ENCODE peak calls at places on chromosomes 13 and 19, in seven cellular contexts. T is T-helper 2 cell; D is CD4-positive, CD25-positive, alpha-beta regulatory T cell; S is PC-9; X is activated B cell treated with CpG ODN at 0.5 μM for 24 hours; V is stimulated activated CD8-positive, alpha-beta memory T cell treated with anti-CD3 and anti-CD28 coated beads, Interleukin-4, amount 100 ng/mL, for 24 hours; B is HFFc6. I is an unnamed sample.

GRCh38 chr13:39455534-39456175 is 147.3 kb downstream of the LHFPL6 start:
- DNase-seq in T (no peak), V (no peak), S (no peak), B (no peak), X (no peak), D (no peak), I (no peak)

GRCh38 chr13:48829536-48829935 is 146.2 kb upstream of the FNDC3A start:
- DNase-seq in S (no peak), D (peak), V (no peak), T (no peak), B (no peak), X (no peak), I (no peak)

GRCh38 chr13:23701646-23702045 is 131.4 kb downstream of the TNFRSF19 start:
- DNase-seq in S (no peak), V (no peak), T (no peak), D (no peak), B (no peak), X (no peak), I (no peak)

GRCh38 chr13:41411060-41411459 is 46.3 kb upstream of the RGCC start:
- DNase-seq in S (no peak), D (no peak), T (no peak), V (no peak), X (no peak), B (no peak), I (no peak)

GRCh38 chr19:45010306-45010705 is 9.0 kb downstream of the RELB start:
- DNase-seq in X (no peak), S (no peak), V (no peak), D (no peak), T (no peak), B (no peak), I (no peak)

GRCh38 chr13:99230991-99231390 is 27.2 kb downstream of the GPR18 start:
- DNase-seq in D (no peak), T (no peak), S (peak), V (no peak), B (no peak), X (no peak), I (no peak)

GRCh38 chr19:49196527-49197240 is 39.1 kb downstream of the TRPM4 start:
- DNase-seq in D (no peak), B (no peak), X (no peak), S (no peak), V (no peak), T (no peak), I (no peak)

GRCh38 chr19:30439271-30439750 is 67.1 kb downstream of the ZNF536 start:
- DNase-seq in X (no peak), V (no peak), B (no peak), D (no peak), T (no peak), S (no peak), I (no peak)

GRCh38 chr13:99174533-99175100 is 26.0 kb upstream of the UBAC2 start:
- DNase-seq in X (no peak), B (no peak), S (no peak), V (no peak), T (no peak), D (no peak), I (no peak)

GRCh38 chr13:59236309-59236939 is 927.3 kb downstream of the DIAPH3 start:
- DNase-seq in S (no peak), B (no peak), X (no peak), D (no peak), T (no peak), V (no peak), I (no peak)

GRCh38 chr13:46341112-46341711 is 45.8 kb downstream of the RUBCNL start:
- DNase-seq in S (no peak), D (no peak), T (no peak), V (no peak), B (peak), X (no peak), I (peak)

GRCh38 chr19:49205114-49205513 is 47.5 kb downstream of the TRPM4 start:
- DNase-seq in B (no peak), T (no peak), V (no peak), D (no peak), S (no peak), X (no peak), I (no peak)

GRCh38 chr13:104008571-104009435 is 942.6 kb upstream of the SLC10A2 start:
- DNase-seq in S (no peak), T (no peak), D (no peak), X (no peak), V (no peak), B (no peak), I (no peak)

GRCh38 chr13:110236831-110237261 is 70.1 kb downstream of the COL4A1 start:
- DNase-seq in B (no peak), T (no peak), D (no peak), V (no peak), X (no peak), S (no peak), I (no peak)

GRCh38 chr13:80339841-80340642 is 884 bp downstream of the SPRY2 start:
- DNase-seq in X (peak), B (peak), V (no peak), S (no peak), D (no peak), T (no peak), I (no peak)

I was measured in stimulated activated CD4-positive, alpha-beta T cell treated with anti-CD3 and anti-CD28 coated beads, Interleukin-2, amount 100 ng/mL, for 48 hours.